ENCODE peak calls at places on chromosomes 7 and 10, in seven cellular contexts. B, A, C, N, J, T and Q are unnamed samples.

GRCh38 chr7:36154255-36155212 is 1.5 kb downstream of the EEPD1 start:
- DNase-seq in B (peak), A (no peak), C (no peak), N (no peak), J (no peak), T (peak), Q (no peak)

GRCh38 chr7:121084748-121085336 is 96.3 kb downstream of the CPED1 start:
- DNase-seq in B (peak), A (peak), C (peak), N (no peak), J (peak), T (peak), Q (peak)

GRCh38 chr10:4181690-4182089 is 396.7 kb upstream of the KLF6 start:
- DNase-seq in B (peak), A (no peak), C (no peak), N (no peak), J (no peak), T (no peak), Q (no peak)

GRCh38 chr7:85185355-85186082 is 1.3 kb downstream of the SEMA3D start:
- DNase-seq in B (peak), A (peak), C (peak), N (no peak), J (no peak), T (peak), Q (peak)

GRCh38 chr10:68082815-68083395 is 7.8 kb upstream of the HERC4 start:
- DNase-seq in B (peak), A (no peak), C (peak), N (no peak), J (no peak), T (peak), Q (no peak)

GRCh38 chr10:88687853-88688467 is 18.1 kb upstream of the LIPK start:
- DNase-seq in B (peak), A (no peak), C (peak), N (peak), J (peak), T (no peak), Q (no peak)

GRCh38 chr10:28677889-28678686 is 767 bp downstream of the BAMBI start:
- DNase-seq in B (peak), A (peak), C (peak), N (peak), J (no peak), T (peak), Q (peak)

GRCh38 chr7:134630237-134630636 is 16.4 kb upstream of the BPGM start:
- DNase-seq in B (no peak), A (no peak), C (no peak), N (no peak), J (no peak), T (no peak), Q (no peak)

GRCh38 chr7:21942955-21943354 is 2.7 kb downstream of the CDCA7L start:
- DNase-seq in B (peak), A (no peak), C (no peak), N (no peak), J (no peak), T (peak), Q (no peak)

GRCh38 chr7:112162161-112163020 is 43.8 kb downstream of the DOCK4 start:
- DNase-seq in B (no peak), A (no peak), C (peak), N (no peak), J (peak), T (peak), Q (peak)

GRCh38 chr10:82910301-82910700 is 1035.3 kb downstream of the NRG3 start:
- DNase-seq in B (no peak), A (peak), C (no peak), N (no peak), J (no peak), T (no peak), Q (no peak)

GRCh38 chr7:5596046-5596895 is 172.6 kb upstream of the TNRC18 start:
- DNase-seq in B (peak), A (peak), C (peak), N (no peak), J (no peak), T (peak), Q (peak)
- H3K9ac ChIP-seq in B (peak), A (no peak), C (peak), N (no peak), J (no peak), T (peak), Q (peak)

GRCh38 chr7:8261711-8262695 is at the start of gene ICA1:
- DNase-seq in B (peak), A (peak), C (peak), N (peak), J (no peak), T (peak), Q (peak)
- H3K4me3 ChIP-seq in B (peak), A (peak), C (no peak), N (peak), J (peak), T (peak), Q (peak)

GRCh38 chr7:27155816-27156507 is 513 bp downstream of the HOXA7 start:
- DNase-seq in B (peak), A (peak), C (no peak), N (no peak), J (no peak), T (peak), Q (no peak)
- TF ChIP-seq EZH2 in B (no peak), A (no peak), C (no peak), N (no peak), J (no peak), T (no peak), Q (peak)

GRCh38 chr10:99929360-99929759 is 80.4 kb downstream of the DNMBP start:
- DNase-seq in B (no peak), A (no peak), C (no peak), N (no peak), J (no peak), T (no peak), Q (no peak)
- H3K9ac ChIP-seq in B (no peak), A (no peak), C (no peak), N (no peak), J (peak), T (no peak), Q (no peak)

GRCh38 chr10:100347568-100348195 is 649 bp downstream of the SCD start:
- DNase-seq in B (peak), A (peak), C (peak), N (no peak), J (no peak), T (no peak), Q (no peak)

GRCh38 chr10:100348389-100348927 is 1.4 kb downstream of the SCD start:
- DNase-seq in B (no peak), A (peak), C (no peak), N (no peak), J (no peak), T (no peak), Q (no peak)

GRCh38 chr10:100349087-100349486 is 2.1 kb downstream of the SCD start:
- DNase-seq in B (no peak), A (no peak), C (no peak), N (no peak), J (no peak), T (no peak), Q (no peak)

GRCh38 chr10:100350914-100351485 is 4.0 kb downstream of the SCD start:
- DNase-seq in B (no peak), A (no peak), C (no peak), N (no peak), J (no peak), T (no peak), Q (no peak)

GRCh38 chr10:100349672-100350071 is 2.6 kb downstream of the SCD start:
- DNase-seq in B (no peak), A (no peak), C (no peak), N (no peak), J (no peak), T (no peak), Q (no peak)
- H3K4me3 ChIP-seq in B (no peak), A (peak), C (peak), N (peak), J (peak), T (peak), Q (peak)

GRCh38 chr10:101042118-101042517 is 11.1 kb downstream of the SFXN3 start:
- DNase-seq in B (no peak), A (no peak), C (no peak), N (no peak), J (no peak), T (no peak), Q (no peak)
- TF ChIP-seq EZH2 in B (no peak), A (no peak), C (no peak), N (no peak), J (no peak), T (no peak), Q (no peak)

DNA sequence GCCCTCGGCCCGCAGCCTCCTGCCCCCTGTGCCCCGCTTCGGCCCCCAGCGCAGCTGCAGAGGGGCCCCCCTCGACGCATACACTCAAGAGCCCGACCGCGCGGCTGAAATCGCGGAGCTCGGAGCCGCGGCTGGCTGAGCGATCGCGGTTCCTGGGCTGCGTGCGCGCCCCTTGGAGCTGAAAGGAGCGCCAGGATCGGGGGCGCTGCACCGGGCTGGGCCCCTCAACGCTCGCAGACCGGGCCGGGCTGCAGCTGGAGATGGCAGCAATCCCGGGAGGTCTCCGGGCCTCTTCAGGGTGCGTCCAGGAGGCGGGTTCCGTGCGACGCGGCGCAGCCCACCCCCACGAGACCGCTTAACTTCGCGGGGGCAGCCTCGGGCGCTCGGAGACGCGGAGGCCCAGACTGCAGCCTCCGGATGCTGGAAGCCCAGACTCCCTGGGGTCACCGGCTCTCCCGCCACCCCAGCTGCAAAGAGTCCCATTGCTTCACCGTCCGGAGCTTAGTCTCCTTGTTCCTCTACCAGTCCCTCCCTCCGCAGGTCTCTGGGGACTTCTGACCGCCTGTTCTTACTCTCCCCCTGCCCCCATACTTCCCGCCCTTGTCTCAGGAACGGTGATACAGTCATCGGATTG is 73.0 kb upstream of the LRRC4 start:
- DNase-seq in B (peak), A (no peak), C (no peak), N (no peak), J (no peak), T (no peak), Q (no peak)
- H3K9ac ChIP-seq in B (peak), A (no peak), C (no peak), N (no peak), J (no peak), T (no peak), Q (peak)

GRCh38 chr7:27197137-27198042 is 2.5 kb downstream of the HOXA13 start:
- DNase-seq in B (no peak), A (no peak), C (no peak), N (no peak), J (no peak), T (peak), Q (no peak)
- H3K4me3 ChIP-seq in B (no peak), A (no peak), C (no peak), N (no peak), J (no peak), T (peak), Q (no peak)

GRCh38 chr7:1260236-1260635 is 27.6 kb downstream of the UNCX start:
- DNase-seq in B (no peak), A (no peak), C (no peak), N (no peak), J (no peak), T (no peak), Q (no peak)

GRCh38 chr7:1264345-1265280 is 31.9 kb downstream of the UNCX start:
- DNase-seq in B (no peak), A (no peak), C (no peak), N (no peak), J (no peak), T (no peak), Q (no peak)

GRCh38 chr7:1262441-1262840 is 29.8 kb downstream of the UNCX start:
- DNase-seq in B (no peak), A (no peak), C (no peak), N (no peak), J (no peak), T (no peak), Q (no peak)

GRCh38 chr7:1267016-1267900 is 34.6 kb downstream of the UNCX start:
- DNase-seq in B (no peak), A (no peak), C (no peak), N (no peak), J (no peak), T (no peak), Q (no peak)

GRCh38 chr7:1263391-1263951 is 30.8 kb downstream of the UNCX start:
- DNase-seq in B (no peak), A (no peak), C (no peak), N (no peak), J (no peak), T (no peak), Q (no peak)
- TF ChIP-seq EZH2 in B (no peak), A (no peak), C (no peak), N (no peak), J (no peak), T (no peak), Q (no peak)